ENCODE peak calls at places on chromosomes 5 and 9, in four cellular contexts. R is HepG2, Y is GM12878, O is K562. J is an unnamed sample.

GRCh38 chr5:14714706-14715105 is 50.2 kb downstream of the OTULIN start:
- DNase-seq in R (no peak), Y (no peak), O (no peak), J (no peak)

GRCh38 chr5:97764700-97765099 is 581.7 kb upstream of the RIOK2 start:
- DNase-seq in R (peak), Y (no peak), O (no peak), J (no peak)

GRCh38 chr9:121734465-121734864 is 83.0 kb downstream of the DAB2IP start:
- DNase-seq in R (no peak), Y (no peak), O (no peak), J (no peak)

GRCh38 chr5:89028579-89029272 is 145.7 kb upstream of the MEF2C start:
- DNase-seq in R (no peak), Y (no peak), O (no peak), J (no peak)

GRCh38 chr5:135979510-135979909 is 24.7 kb upstream of the LECT2 start:
- DNase-seq in R (no peak), Y (no peak), O (no peak), J (no peak)

GRCh38 chr9:85404911-85405580 is 336.7 kb downstream of the AGTPBP1 start:
- DNase-seq in R (no peak), Y (no peak), O (no peak), J (no peak)

GRCh38 chr5:392431-392988 is 50.5 kb upstream of the EXOC3 start:
- DNase-seq in R (no peak), Y (peak), O (no peak), J (peak)

GRCh38 chr9:2722715-2723114 is 5.4 kb downstream of the KCNV2 start:
- DNase-seq in R (peak), Y (no peak), O (peak), J (no peak)

GRCh38 chr9:134167530-134167931 is 3.2 kb upstream of the RNU6ATAC start:
- DNase-seq in R (no peak), Y (no peak), O (no peak), J (no peak)

DNA sequence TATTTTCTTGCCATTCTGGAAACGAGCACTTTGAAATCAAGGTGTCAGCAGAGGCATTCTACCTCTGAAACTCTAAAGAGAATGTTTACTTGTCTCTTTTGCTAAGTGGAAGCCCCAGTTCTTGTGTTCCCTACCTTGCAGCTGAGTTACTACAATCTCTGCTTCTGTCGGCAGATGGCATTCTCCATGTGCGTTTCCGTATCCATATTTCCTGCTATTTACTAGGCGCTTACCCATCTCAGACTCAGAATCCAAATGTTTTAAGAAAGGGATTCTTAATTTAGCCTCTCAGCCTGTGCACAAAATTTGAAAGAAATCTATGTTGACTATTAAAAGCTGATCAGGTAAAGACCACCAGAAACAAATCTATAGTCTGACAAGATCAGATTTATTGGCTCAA is 221.3 kb upstream of the FTMT start:
- DNase-seq in R (peak), Y (no peak), O (no peak), J (no peak)
- TF ChIP-seq CBFB in R (no peak), Y (no peak), O (no peak), J (no peak)

GRCh38 chr5:42908086-42908485 is 96.4 kb upstream of the SELENOP start:
- DNase-seq in R (no peak), Y (no peak), O (no peak), J (no peak)
- TF ChIP-seq CBFB in R (no peak), Y (no peak), O (no peak), J (no peak)

GRCh38 chr5:160539431-160539830 is 117.8 kb downstream of the PTTG1 start:
- DNase-seq in R (no peak), Y (no peak), O (no peak), J (no peak)

GRCh38 chr5:160537940-160538339 is 116.3 kb downstream of the PTTG1 start:
- DNase-seq in R (no peak), Y (no peak), O (no peak), J (no peak)

GRCh38 chr5:160534125-160534524 is 112.5 kb downstream of the PTTG1 start:
- DNase-seq in R (no peak), Y (no peak), O (no peak), J (no peak)
- TF ChIP-seq CBFB in R (no peak), Y (no peak), O (no peak), J (no peak)

DNA sequence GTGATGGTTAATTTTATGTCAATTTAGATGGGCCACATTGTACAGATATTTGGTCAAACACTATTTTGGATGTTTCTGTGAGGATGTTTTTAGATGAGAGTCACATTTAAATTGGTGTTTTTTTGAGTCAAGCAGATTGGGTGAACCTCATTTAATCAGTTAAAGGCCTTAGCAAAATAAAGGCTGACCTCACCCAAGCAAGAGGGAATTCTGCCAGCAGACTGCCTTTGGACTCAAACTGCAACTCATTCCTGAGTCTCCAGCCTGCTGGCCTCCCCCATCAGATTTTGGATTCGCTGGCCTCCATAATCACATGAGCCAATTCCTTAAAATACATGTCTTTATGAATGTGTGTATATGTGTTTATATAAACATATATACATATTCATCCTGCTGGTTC is 282.7 kb upstream of the POU5F2 start:
- DNase-seq in R (no peak), Y (no peak), O (no peak), J (no peak)
- TF ChIP-seq CBFB in R (no peak), Y (no peak), O (no peak), J (no peak)

DNA sequence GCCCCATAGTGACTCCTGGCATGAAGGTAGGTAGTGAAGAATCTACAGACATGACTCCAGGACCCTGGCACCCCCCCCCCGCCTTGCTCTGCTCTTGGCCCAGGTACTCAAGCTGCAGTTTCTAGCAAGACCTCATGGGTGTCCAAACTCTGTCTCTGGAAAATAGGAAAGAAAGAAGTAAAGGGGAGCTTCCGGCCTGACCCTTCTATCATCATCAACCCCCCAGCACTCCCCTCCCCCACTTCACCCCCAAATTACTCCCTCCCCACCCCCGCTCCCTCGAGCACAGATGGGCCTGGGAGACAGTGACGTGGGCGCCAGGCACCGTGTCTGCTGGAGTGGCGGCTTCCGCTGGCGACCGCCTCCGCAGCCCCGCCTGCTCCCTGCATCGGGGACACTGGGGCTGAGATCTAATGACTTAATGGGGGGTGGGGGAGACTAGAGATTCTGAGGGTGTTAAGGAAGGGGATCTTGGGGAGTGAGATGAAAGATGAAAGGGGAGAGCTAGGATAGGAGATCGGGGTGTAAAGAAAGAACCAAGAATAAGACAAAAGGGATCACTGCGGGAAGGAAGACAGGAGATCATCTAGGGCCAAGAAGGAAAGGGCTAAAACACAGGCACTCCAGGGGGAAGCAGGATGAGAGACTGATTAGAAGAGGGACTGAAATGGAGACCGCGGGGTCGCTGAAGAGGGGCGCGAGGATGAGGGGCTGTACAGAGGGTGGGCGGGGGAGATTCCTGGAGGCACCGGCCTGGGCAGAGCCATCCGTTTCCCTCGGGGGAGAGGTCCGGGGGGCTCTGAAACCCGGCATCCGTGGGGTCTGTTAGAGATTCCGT is 1.1 kb upstream of the DNAJB5 start:
- DNase-seq in R (no peak), Y (no peak), O (peak), J (no peak)
- TF ChIP-seq CBFB in R (no peak), Y (no peak), O (no peak), J (no peak)

GRCh38 chr5:23235246-23235645 is 272.2 kb upstream of the PRDM9 start:
- DNase-seq in R (no peak), Y (no peak), O (no peak), J (no peak)
- TF ChIP-seq CBFB in R (no peak), Y (no peak), O (no peak), J (no peak)

GRCh38 chr5:172870807-172871431 is 36.9 kb downstream of the ERGIC1 start:
- DNase-seq in R (no peak), Y (no peak), O (no peak), J (no peak)

GRCh38 chr5:172870261-172870806 is 36.3 kb downstream of the ERGIC1 start:
- DNase-seq in R (no peak), Y (no peak), O (no peak), J (no peak)

GRCh38 chr5:172872997-172873491 is 39.0 kb downstream of the ERGIC1 start:
- DNase-seq in R (no peak), Y (no peak), O (no peak), J (no peak)

GRCh38 chr5:172871982-172872381 is 37.9 kb downstream of the ERGIC1 start:
- DNase-seq in R (no peak), Y (no peak), O (no peak), J (no peak)

DNA sequence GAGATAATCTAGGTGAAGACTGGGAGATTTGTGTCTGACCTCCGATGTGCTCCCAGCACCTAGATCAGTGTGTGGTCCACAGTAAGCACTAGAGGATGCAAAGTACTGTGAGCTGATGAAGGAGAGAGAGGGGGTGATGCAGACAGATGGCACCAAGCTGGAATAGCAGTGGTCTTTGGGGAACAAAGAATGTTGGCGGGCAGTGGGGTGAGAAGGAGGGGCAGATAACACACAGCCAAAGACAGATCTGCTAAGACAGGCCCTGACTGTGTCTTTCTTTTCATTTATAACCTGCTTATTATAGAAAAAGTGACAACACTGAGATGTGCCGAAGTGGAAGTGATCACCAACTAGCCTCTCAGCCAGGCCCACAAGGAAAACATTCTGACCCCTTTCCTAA is 37.5 kb downstream of the ERGIC1 start:
- DNase-seq in R (no peak), Y (no peak), O (no peak), J (no peak)
- TF ChIP-seq CBFB in R (no peak), Y (no peak), O (no peak), J (no peak)

DNA sequence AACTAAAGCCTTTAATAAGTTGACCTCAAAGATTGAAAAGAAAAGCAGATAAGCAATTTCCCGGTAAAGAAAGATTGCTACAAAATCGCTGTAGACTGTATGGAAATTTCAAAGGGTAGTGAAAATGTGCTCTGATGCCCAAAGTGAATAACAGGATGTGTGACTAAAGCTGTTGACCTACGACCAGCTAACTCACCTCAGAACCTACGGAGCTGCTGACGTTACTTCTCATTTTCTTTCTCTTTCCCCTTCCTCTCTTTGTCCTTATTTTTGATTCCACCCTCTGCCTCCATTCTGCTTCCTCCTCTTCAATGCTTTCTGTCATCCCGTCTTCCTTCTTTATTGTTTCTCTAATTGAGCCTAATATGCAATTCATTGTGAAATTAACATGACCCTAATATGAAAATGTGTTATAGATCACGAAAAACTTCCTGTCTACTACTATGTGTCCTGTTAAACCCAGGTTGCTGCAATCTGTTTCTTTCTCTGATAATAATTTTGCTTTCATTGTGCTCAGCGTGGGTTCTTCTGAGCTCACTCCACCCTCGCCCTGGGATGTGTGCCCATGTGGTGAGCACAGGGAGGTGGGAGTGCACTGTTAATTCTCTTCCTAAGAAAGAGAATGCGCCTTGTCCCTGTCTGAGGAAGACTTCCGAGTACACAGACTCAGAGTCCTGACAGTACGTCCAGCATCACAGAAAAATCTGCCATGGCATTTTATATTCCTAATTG is 103.0 kb downstream of the PDE4D start:
- DNase-seq in R (no peak), Y (no peak), O (no peak), J (no peak)
- TF ChIP-seq CBFB in R (no peak), Y (no peak), O (no peak), J (no peak)